ENCODE peak calls at places on chromosome 5, in nine cellular contexts. L, P, Y, R, M, H, C, G and I are unnamed samples.

GRCh38 chr5:178284095-178284675 is 51.6 kb upstream of the PHYKPL start:
- DNase-seq in L (no peak), P (no peak), Y (no peak), R (no peak), M (no peak), H (no peak), C (no peak), G (peak; percentile 52), I (no peak)

GRCh38 chr5:65823174-65823573 is 101.2 kb downstream of the NLN start:
- DNase-seq in L (no peak), P (no peak), Y (no peak), R (no peak), M (no peak), H (no peak), C (no peak), G (no peak), I (no peak)

GRCh38 chr5:133117166-133117929 is 65.5 kb downstream of the HSPA4 start:
- DNase-seq in L (no peak), P (no peak), Y (no peak), R (no peak), M (no peak), H (no peak), C (no peak), G (no peak), I (no peak)

GRCh38 chr5:38650540-38651275 is 94.3 kb upstream of the LIFR start:
- DNase-seq in L (no peak), P (no peak), Y (no peak), R (no peak), M (peak; percentile 12), H (no peak), C (no peak), G (no peak), I (no peak)

GRCh38 chr5:12870870-12871539 is 966.8 kb upstream of the CTNND2 start:
- DNase-seq in L (no peak), P (no peak), Y (no peak), R (no peak), M (no peak), H (no peak), C (no peak), G (no peak), I (no peak)

GRCh38 chr5:443239-444151 is 519 bp downstream of the EXOC3 start:
- DNase-seq in L (no peak), P (no peak), Y (peak; percentile 59), R (peak; percentile 57), M (no peak), H (no peak), C (no peak), G (no peak), I (no peak)

GRCh38 chr5:133423031-133423617 is 189.2 kb downstream of the FSTL4 start:
- DNase-seq in L (peak; percentile 89), P (no peak), Y (no peak), R (no peak), M (no peak), H (no peak), C (no peak), G (peak; percentile 30), I (no peak)

GRCh38 chr5:145920542-145921210 is 15.7 kb upstream of the SH3RF2 start:
- DNase-seq in L (no peak), P (no peak), Y (no peak), R (no peak), M (no peak), H (no peak), C (no peak), G (no peak), I (no peak)

GRCh38 chr5:172133359-172134029 is 54.5 kb downstream of the STK10 start:
- DNase-seq in L (no peak), P (no peak), Y (no peak), R (no peak), M (peak; percentile 94), H (peak; percentile 81), C (peak; percentile 98), G (no peak), I (no peak)

GRCh38 chr5:115170924-115171510 is 1.3 kb upstream of the TRIM36 start:
- DNase-seq in L (no peak), P (no peak), Y (no peak), R (no peak), M (no peak), H (no peak), C (no peak), G (no peak), I (no peak)

GRCh38 chr5:168393773-168394172 is 92.5 kb upstream of the RARS1 start:
- DNase-seq in L (no peak), P (no peak), Y (no peak), R (no peak), M (no peak), H (no peak), C (no peak), G (no peak), I (no peak)

GRCh38 chr5:120568716-120569115 is 104.6 kb downstream of the PRR16 start:
- DNase-seq in L (no peak), P (no peak), Y (no peak), R (no peak), M (peak; percentile 35), H (no peak), C (no peak), G (no peak), I (no peak)

GRCh38 chr5:89399553-89399952 is 516.6 kb upstream of the MEF2C start:
- DNase-seq in L (no peak), P (no peak), Y (no peak), R (peak; percentile 12), M (no peak), H (no peak), C (no peak), G (no peak), I (no peak)

GRCh38 chr5:59051938-59052337 is 469.1 kb downstream of the RAB3C start:
- DNase-seq in L (no peak), P (no peak), Y (no peak), R (no peak), M (no peak), H (no peak), C (no peak), G (no peak), I (no peak)

GRCh38 chr5:31413030-31413812 is 118.7 kb downstream of the DROSHA start:
- DNase-seq in L (no peak), P (no peak), Y (no peak), R (no peak), M (no peak), H (no peak), C (no peak), G (no peak), I (no peak)

GRCh38 chr5:169550227-169550626 is 33.3 kb upstream of the SPDL1 start:
- DNase-seq in L (no peak), P (no peak), Y (no peak), R (no peak), M (no peak), H (no peak), C (no peak), G (no peak), I (no peak)

GRCh38 chr5:74542477-74542876 is 98.1 kb downstream of the ENC1 start:
- DNase-seq in L (no peak), P (no peak), Y (no peak), R (no peak), M (peak; percentile 23), H (no peak), C (no peak), G (no peak), I (no peak)
- TF ChIP-seq CTCF in L (no peak), P (no peak), Y (no peak), R (no peak), M (no peak), H (no peak), C (peak; percentile 16), G (no peak), I (no peak)

DNA sequence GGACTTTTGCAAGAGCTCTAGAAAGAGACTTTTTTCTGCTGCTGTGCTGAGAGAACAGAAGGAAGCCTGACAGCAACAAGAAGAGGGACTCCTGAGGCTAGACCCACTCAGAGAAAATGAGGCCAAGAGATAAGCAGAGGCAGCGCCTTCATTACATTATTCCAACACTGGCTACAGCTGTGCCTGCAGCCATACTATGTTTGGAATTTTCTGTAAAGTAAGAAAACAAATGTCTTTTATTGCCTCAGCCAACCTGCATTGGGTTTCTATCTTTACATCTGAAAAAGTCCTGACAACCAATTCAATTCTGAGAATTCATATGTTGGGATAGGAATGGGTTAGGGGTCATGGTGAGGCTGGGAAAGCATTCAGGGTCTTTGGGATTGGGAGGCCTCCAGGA is 33.7 kb downstream of the FAT2 start:
- DNase-seq in L (no peak), P (no peak), Y (no peak), R (no peak), M (no peak), H (no peak), C (no peak), G (no peak), I (no peak)
- TF ChIP-seq CTCF in L (no peak), P (no peak), Y (no peak), R (no peak), M (no peak), H (no peak), C (no peak), G (no peak), I (no peak)

DNA sequence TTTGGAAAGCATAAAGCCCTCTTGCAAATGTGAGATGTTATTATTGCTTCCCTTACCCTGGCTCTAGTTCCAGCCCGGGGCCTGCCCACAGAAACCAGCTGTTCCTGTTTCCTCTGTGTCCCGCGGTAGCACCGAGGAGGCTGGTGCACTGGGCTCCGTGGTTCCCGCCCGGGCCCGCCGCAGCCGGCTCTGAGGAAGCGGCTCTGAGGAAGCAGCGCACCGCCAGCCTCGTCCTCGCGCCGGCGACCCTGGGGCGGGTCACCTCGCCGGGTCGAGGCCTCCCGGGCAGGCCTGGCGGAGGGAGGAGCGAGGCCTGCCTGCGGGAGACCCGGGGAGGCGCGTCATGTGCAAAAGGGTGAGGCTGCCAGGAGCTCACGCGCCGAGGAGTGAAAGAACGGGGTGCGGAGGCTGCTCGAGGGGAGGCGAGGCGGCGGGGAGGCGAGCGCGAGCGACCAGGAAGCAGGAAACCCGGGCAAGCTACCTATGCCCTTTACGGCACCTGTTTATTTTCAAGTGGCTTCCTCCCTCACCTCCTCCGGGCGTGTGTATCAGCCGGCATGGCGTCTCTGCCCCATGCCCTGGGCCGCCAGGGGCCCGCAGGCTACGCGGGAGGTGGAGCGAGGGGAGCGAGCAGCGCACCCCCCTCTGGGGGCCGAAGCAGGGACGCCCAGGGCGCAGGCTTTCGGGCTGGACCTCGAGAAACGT is 61.3 kb upstream of the MEGF10 start:
- DNase-seq in L (peak; percentile 40), P (peak; percentile 55), Y (peak; percentile 80), R (peak; percentile 67), M (peak; percentile 3), H (peak; percentile 82), C (no peak), G (peak; percentile 50), I (peak; percentile 62)
- TF ChIP-seq CTCF in L (no peak), P (no peak), Y (no peak), R (no peak), M (peak; percentile 25), H (peak; percentile 24), C (peak; percentile 18), G (no peak), I (no peak)

DNA sequence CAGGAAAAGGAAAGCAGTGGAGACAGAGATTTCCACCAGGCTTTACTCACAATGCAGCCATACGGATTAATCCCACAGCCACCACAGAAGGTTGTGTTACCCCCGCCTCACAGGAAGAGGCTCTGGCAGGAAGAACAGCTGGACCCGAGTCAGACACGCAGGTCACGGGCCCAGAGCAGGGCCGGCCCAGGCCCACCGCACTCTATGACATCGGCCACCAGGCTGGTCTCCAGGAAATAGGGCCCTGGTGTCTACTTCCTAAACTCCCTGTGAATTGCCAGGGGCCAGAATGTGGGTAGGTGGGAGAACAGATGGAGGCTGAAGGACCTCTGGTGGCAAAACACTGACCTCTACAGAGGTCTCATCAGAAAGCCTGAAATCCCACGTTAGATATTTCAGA is 15.6 kb downstream of the MGAT1 start:
- DNase-seq in L (no peak), P (no peak), Y (no peak), R (no peak), M (no peak), H (no peak), C (no peak), G (peak; percentile 42), I (no peak)
- TF ChIP-seq CTCF in L (no peak), P (no peak), Y (no peak), R (no peak), M (no peak), H (no peak), C (no peak), G (peak; percentile 38), I (no peak)